ENCODE peak calls at places on chromosomes 2 and 18, in nine cellular contexts. G, V, Z, F, I, D, W, R and L are unnamed samples.

GRCh38 chr2:229520582-229521221 is 193.7 kb downstream of the DNER start:
- DNase-seq in R (no peak), D (no peak), W (peak; percentile 6), V (peak; percentile 74), Z (no peak), F (no peak), I (no peak), G (no peak), L (no peak)

GRCh38 chr2:208175069-208175842 is 11.9 kb upstream of the CRYGA start:
- DNase-seq in Z (peak; percentile 11), I (peak; percentile 76), D (peak; percentile 41), G (peak; percentile 28), R (peak; percentile 76), V (peak; percentile 83), W (peak; percentile 91), F (peak; percentile 88), L (peak; percentile 84)

GRCh38 chr18:31977270-31977872 is 34.4 kb upstream of the TRAPPC8 start:
- DNase-seq in V (no peak), Z (no peak), I (no peak), R (peak; percentile 56), D (peak; percentile 31), W (peak; percentile 66), F (peak; percentile 25), G (peak; percentile 3), L (peak; percentile 43)

GRCh38 chr2:238286551-238286950 is 1.9 kb downstream of the PER2 start:
- DNase-seq in Z (no peak), F (peak; percentile 65), V (peak; percentile 80), I (no peak), R (no peak), D (no peak), W (peak; percentile 80), G (no peak), L (no peak)

GRCh38 chr2:88057437-88057844 is 1.9 kb upstream of the KRCC1 start:
- DNase-seq in F (no peak), R (no peak), V (no peak), I (no peak), D (no peak), G (no peak), Z (no peak), W (peak; percentile 22), L (no peak)

GRCh38 chr2:207836526-207837133 is 66.9 kb upstream of the FZD5 start:
- DNase-seq in I (peak; percentile 46), D (no peak), R (no peak), W (peak; percentile 38), F (no peak), G (no peak), V (no peak), Z (no peak), L (peak; percentile 28)

GRCh38 chr2:239308696-239309397 is 92.0 kb downstream of the HDAC4 start:
- DNase-seq in I (peak; percentile 50), F (no peak), G (no peak), V (no peak), D (no peak), W (peak; percentile 70), R (no peak), Z (no peak), L (no peak)

GRCh38 chr2:68653538-68653982 is 10.2 kb downstream of the PROKR1 start:
- DNase-seq in Z (peak; percentile 9), W (peak; percentile 95), D (no peak), R (no peak), I (peak; percentile 77), F (no peak), G (peak; percentile 10), V (peak; percentile 73), L (no peak)

GRCh38 chr2:194443926-194444325 is 1213.1 kb upstream of the SLC39A10 start:
- DNase-seq in I (no peak), W (no peak), F (no peak), R (no peak), D (no peak), Z (no peak), V (no peak), G (no peak), L (no peak)

GRCh38 chr18:77557030-77557429 is 307.4 kb downstream of the GALR1 start:
- DNase-seq in R (peak; percentile 33), D (no peak), Z (no peak), G (no peak), V (no peak), F (no peak), I (no peak), W (peak; percentile 2), L (peak; percentile 7)

GRCh38 chr2:23632386-23632785 is 247.4 kb downstream of the KLHL29 start:
- DNase-seq in F (no peak), W (no peak), V (no peak), D (no peak), Z (no peak), R (no peak), G (no peak), I (no peak), L (no peak)

GRCh38 chr18:10013621-10014543 is 100.1 kb downstream of the VAPA start:
- DNase-seq in D (no peak), I (no peak), Z (no peak), V (no peak), R (no peak), W (no peak), F (no peak), G (no peak), L (no peak)

GRCh38 chr18:76134631-76135030 is 360.4 kb downstream of the ZNF516 start:
- DNase-seq in W (no peak), I (no peak), Z (no peak), G (no peak), D (no peak), F (no peak), V (no peak), R (no peak), L (no peak)

GRCh38 chr2:127649684-127650040 is 3.7 kb downstream of the GPR17 start:
- DNase-seq in G (peak; percentile 84), D (peak; percentile 79), R (peak; percentile 88), I (peak; percentile 96), V (peak; percentile 89), W (peak; percentile 89), Z (peak; percentile 73), F (peak; percentile 83), L (peak; percentile 86)

GRCh38 chr2:136362676-136363390 is 244.9 kb upstream of the CXCR4 start:
- DNase-seq in I (peak; percentile 62), D (no peak), W (no peak), Z (no peak), F (no peak), G (no peak), R (no peak), V (no peak), L (no peak)

GRCh38 chr18:59231877-59232276 is 11.9 kb downstream of the GRP start:
- DNase-seq in V (no peak), R (no peak), W (no peak), I (no peak), G (no peak), D (no peak), F (no peak), Z (no peak), L (no peak)

GRCh38 chr2:17422066-17422465 is 96.2 kb downstream of the RAD51AP2 start:
- DNase-seq in D (no peak), R (no peak), Z (no peak), G (no peak), F (no peak), V (no peak), W (no peak), I (no peak), L (no peak)

GRCh38 chr2:72153026-72153791 is 5.5 kb upstream of the CYP26B1 start:
- DNase-seq in Z (no peak), R (no peak), F (no peak), G (no peak), W (no peak), I (peak; percentile 41), V (no peak), D (no peak), L (peak; percentile 0)

GRCh38 chr2:62974999-62975398 is 75.6 kb upstream of the OTX1 start:
- DNase-seq in W (no peak), I (no peak), Z (no peak), V (no peak), R (no peak), F (no peak), G (no peak), D (no peak), L (no peak)

GRCh38 chr2:147293958-147294824 is 550.6 kb upstream of the ACVR2A start:
- DNase-seq in F (no peak), R (no peak), I (no peak), Z (no peak), V (no peak), G (no peak), W (no peak), D (no peak), L (no peak)

GRCh38 chr2:70793450-70793849 is 3.0 kb upstream of the FIGLA start:
- DNase-seq in Z (no peak), G (no peak), V (no peak), R (no peak), F (no peak), W (no peak), D (no peak), I (no peak), L (no peak)

GRCh38 chr2:37469126-37469525 is 124.7 kb downstream of the QPCT start:
- DNase-seq in G (no peak), Z (no peak), W (no peak), V (no peak), F (no peak), D (no peak), R (no peak), I (no peak), L (no peak)

GRCh38 chr18:61286867-61287266 is 46.4 kb upstream of the CDH20 start:
- DNase-seq in I (no peak), G (no peak), F (no peak), V (no peak), R (no peak), W (no peak), D (no peak), Z (no peak), L (no peak)

GRCh38 chr2:50116611-50117010 is 915.3 kb downstream of the NRXN1 start:
- DNase-seq in V (no peak), I (no peak), R (no peak), F (no peak), D (no peak), G (no peak), W (no peak), Z (no peak), L (no peak)

GRCh38 chr2:25698752-25699151 is 25.4 kb upstream of the DTNB start:
- DNase-seq in R (no peak), D (no peak), F (no peak), W (peak; percentile 29), G (no peak), I (no peak), V (no peak), Z (no peak), L (no peak)

GRCh38 chr18:46364048-46364447 is 259.9 kb downstream of the HAUS1 start:
- DNase-seq in R (no peak), W (no peak), D (no peak), I (no peak), G (no peak), V (no peak), F (no peak), Z (no peak), L (no peak)

GRCh38 chr2:158297606-158298005 is 158.9 kb downstream of the CCDC148 start:
- DNase-seq in W (peak; percentile 5), I (no peak), V (no peak), Z (no peak), D (no peak), R (no peak), F (no peak), G (no peak), L (no peak)

GRCh38 chr2:46973687-46974086 is 58.1 kb upstream of the MCFD2 start:
- DNase-seq in V (no peak), R (no peak), G (no peak), W (no peak), Z (no peak), D (no peak), F (no peak), I (no peak), L (no peak)

GRCh38 chr2:98158305-98158704 is 71.3 kb downstream of the VWA3B start:
- DNase-seq in W (no peak), F (peak; percentile 15), R (no peak), I (no peak), D (no peak), G (no peak), Z (no peak), V (no peak), L (no peak)

GRCh38 chr18:22551536-22552151 is 133.9 kb upstream of the CTAGE1 start:
- DNase-seq in G (no peak), Z (no peak), R (no peak), W (peak; percentile 82), V (no peak), D (no peak), I (no peak), F (no peak), L (no peak)

GRCh38 chr2:128604045-128604444 is 285.4 kb upstream of the HS6ST1 start:
- DNase-seq in W (no peak), D (no peak), I (no peak), Z (no peak), F (no peak), V (no peak), G (no peak), R (no peak), L (no peak)